ENCODE peak calls at places on chromosome 16, in four cellular contexts. R is heart left ventricle; H is CD8-positive, alpha-beta T cell; C is heart right ventricle. I is an unnamed sample.

GRCh38 chr16:8632675-8633182 is 11.2 kb downstream of the METTL22 start:
- DNase-seq in R (peak; percentile 31), H (no peak), C (peak; percentile 34), I (peak; percentile 73)

GRCh38 chr16:85424260-85425060 is 188.7 kb upstream of the GSE1 start:
- DNase-seq in R (peak; percentile 11), C (no peak), H (no peak), I (peak; percentile 47)

GRCh38 chr16:80407265-80407987 is 133.4 kb upstream of the DYNLRB2 start:
- DNase-seq in R (no peak), H (no peak), C (no peak), I (no peak)

GRCh38 chr16:14050297-14051027 is 20.7 kb upstream of the MRTFB start:
- DNase-seq in R (no peak), H (no peak), C (no peak), I (no peak)

GRCh38 chr16:54034684-54035083 is 251.9 kb downstream of the IRX3 start:
- DNase-seq in C (no peak), R (no peak), H (no peak), I (no peak)

GRCh38 chr16:85350973-85351372 is 238.7 kb upstream of the CIBAR2 start:
- DNase-seq in R (peak; percentile 91), C (peak; percentile 90), H (no peak), I (peak; percentile 91)

GRCh38 chr16:2767891-2768290 is 9.2 kb downstream of the ELOB start:
- DNase-seq in R (no peak), H (no peak), C (no peak), I (peak; percentile 15)

GRCh38 chr16:684067-684794 is at the start of gene JMJD8:
- DNase-seq in R (peak; percentile 98), H (peak; percentile 93), C (peak; percentile 97), I (peak; percentile 99)

GRCh38 chr16:69197573-69197972 is 10.6 kb downstream of the SNTB2 start:
- DNase-seq in H (no peak), R (no peak), C (no peak), I (no peak)

GRCh38 chr16:66085651-66086050 is 280.8 kb upstream of the CDH5 start:
- DNase-seq in R (no peak), H (no peak), C (no peak), I (no peak)

GRCh38 chr16:54210437-54211081 is 76.0 kb downstream of the IRX3 start:
- DNase-seq in R (no peak), C (no peak), H (no peak), I (no peak)

GRCh38 chr16:14378131-14378551 is 251.9 kb downstream of the PARN start:
- DNase-seq in R (no peak), C (no peak), H (no peak), I (no peak)

GRCh38 chr16:86048221-86048620 is 149.3 kb downstream of the IRF8 start:
- DNase-seq in H (no peak), R (no peak), C (no peak), I (no peak)

GRCh38 chr16:19700319-19700781 is 17.7 kb downstream of the KNOP1 start:
- DNase-seq in R (no peak), C (no peak), H (no peak), I (no peak)

GRCh38 chr16:75254359-75254837 is 3.0 kb upstream of the BCAR1 start:
- DNase-seq in C (peak; percentile 24), H (no peak), R (no peak), I (peak; percentile 62)

GRCh38 chr16:23482778-23483177 is 27.5 kb downstream of the GGA2 start:
- DNase-seq in C (no peak), R (no peak), H (peak; percentile 82), I (no peak)

GRCh38 chr16:49442805-49443204 is 69.2 kb downstream of the C16orf78 start:
- DNase-seq in R (no peak), H (no peak), C (no peak), I (no peak)

GRCh38 chr16:84959045-84959576 is 52.2 kb downstream of the ZDHHC7 start:
- DNase-seq in H (no peak), C (no peak), R (no peak), I (no peak)

GRCh38 chr16:78437352-78437968 is 338.0 kb downstream of the WWOX start:
- DNase-seq in R (no peak), C (peak; percentile 19), H (peak; percentile 20), I (no peak)

GRCh38 chr16:1950559-1950958 is 3.9 kb downstream of the RPL3L start:
- DNase-seq in R (peak; percentile 64), C (peak; percentile 65), H (no peak), I (peak; percentile 20)

GRCh38 chr16:48613061-48613957 is 3.3 kb upstream of the N4BP1 start:
- DNase-seq in R (no peak), H (peak; percentile 83), C (no peak), I (no peak)

GRCh38 chr16:57938936-57939871 is 31.7 kb downstream of the CNGB1 start:
- DNase-seq in R (peak; percentile 74), H (no peak), C (peak; percentile 71), I (peak; percentile 83)
- TF ChIP-seq CTCF in R (no peak), H (no peak), C (no peak), I (peak; percentile 15)

GRCh38 chr16:89407925-89408300 is 82.4 kb downstream of the ANKRD11 start:
- DNase-seq in R (no peak), C (no peak), H (no peak), I (no peak)

GRCh38 chr16:89409161-89409711 is 81.1 kb downstream of the ANKRD11 start:
- DNase-seq in R (no peak), C (no peak), H (peak; percentile 93), I (no peak)

GRCh38 chr16:89406277-89406888 is 84.0 kb downstream of the ANKRD11 start:
- DNase-seq in R (no peak), C (no peak), H (no peak), I (no peak)

GRCh38 chr16:89408315-89408714 is 82.0 kb downstream of the ANKRD11 start:
- DNase-seq in C (peak; percentile 36), R (peak; percentile 40), H (no peak), I (no peak)

DNA sequence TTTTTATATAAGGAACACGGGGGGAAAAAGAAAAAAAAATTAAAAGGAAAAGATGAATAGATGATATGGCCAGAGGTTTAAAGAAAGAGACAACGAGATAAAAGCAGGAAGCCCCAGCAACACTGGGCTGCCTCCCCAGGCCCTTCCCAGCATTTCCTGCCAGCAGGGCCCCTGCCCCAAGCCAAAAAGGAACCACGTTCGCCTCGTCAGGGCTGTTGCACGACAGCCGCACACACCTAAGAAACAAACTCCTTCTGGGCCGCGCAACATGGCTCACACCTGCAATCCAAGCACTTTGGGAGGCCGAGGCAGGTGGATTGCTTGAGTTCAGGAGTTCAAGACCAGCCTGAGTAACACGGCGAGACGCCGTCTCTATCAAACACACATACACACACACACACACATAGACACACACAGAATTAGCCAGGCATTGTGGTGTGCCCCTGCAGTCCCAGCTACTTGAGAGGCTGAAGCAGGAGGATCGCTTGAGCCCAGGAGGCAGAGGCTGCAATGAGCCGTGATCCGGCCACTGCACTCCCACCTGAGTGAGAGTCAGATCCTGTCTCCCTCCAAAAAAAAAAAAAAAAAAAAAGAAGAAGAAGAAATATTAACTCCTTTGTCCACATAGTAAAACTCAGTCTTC is 83.0 kb downstream of the ANKRD11 start:
- DNase-seq in R (no peak), H (peak; percentile 41), C (no peak), I (no peak)
- H3K27ac ChIP-seq in R (no peak overlapping the region), H (peak overlapping the region; percentile 71), C (no peak overlapping the region), I (no peak overlapping the region)

GRCh38 chr16:50747206-50747956 is 5.5 kb downstream of the CYLD start:
- DNase-seq in H (no peak), R (no peak), C (no peak), I (no peak)
- TF ChIP-seq CTCF in H (peak; percentile 67), R (peak; percentile 48), C (peak; percentile 32), I (peak; percentile 32)

GRCh38 chr16:30956601-30957455 is 726 bp upstream of the SETD1A start:
- DNase-seq in C (peak; percentile 87), R (peak; percentile 89), H (peak; percentile 85), I (peak; percentile 87)
- H3K27ac ChIP-seq in C (peak overlapping the region; percentile 95), R (peak overlapping the region; percentile 98), H (peak overlapping the region; percentile 93), I (peak overlapping the region; percentile 98)

GRCh38 chr16:12350945-12351344 is 374.4 kb downstream of the SNX29 start:
- DNase-seq in C (no peak), H (no peak), R (no peak), I (no peak)
- TF ChIP-seq CTCF in C (no peak), H (no peak), R (no peak), I (no peak)

GRCh38 chr16:30744146-30744545 is 4.1 kb upstream of the PHKG2 start:
- DNase-seq in R (peak; percentile 51), H (no peak), C (no peak), I (no peak)

GRCh38 chr16:30740364-30741251 is 7.6 kb upstream of the PHKG2 start:
- DNase-seq in H (no peak), R (peak; percentile 80), C (peak; percentile 80), I (peak; percentile 91)

GRCh38 chr16:30738984-30739951 is 9.0 kb upstream of the PHKG2 start:
- DNase-seq in R (no peak), C (no peak), H (no peak), I (no peak)

GRCh38 chr16:30743690-30744089 is 4.5 kb upstream of the PHKG2 start:
- DNase-seq in H (no peak), R (peak; percentile 63), C (peak; percentile 45), I (no peak)

GRCh38 chr16:30741461-30741914 is 6.7 kb upstream of the PHKG2 start:
- DNase-seq in R (no peak), C (no peak), H (no peak), I (peak; percentile 78)
- H3K27ac ChIP-seq in R (peak overlapping the region; percentile 52), C (peak overlapping the region; percentile 49), H (no peak overlapping the region), I (peak overlapping the region; percentile 88)

GRCh38 chr16:56029026-56029425 is 153.9 kb upstream of the CES5A start:
- DNase-seq in H (no peak), R (no peak), C (no peak), I (no peak)
- TF ChIP-seq CTCF in H (no peak), R (no peak), C (no peak), I (no peak)

I was measured in lower lobe of right lung.